ENCODE peak calls at places on chromosomes 7 and 10, in five cellular contexts. V is ovary; J is lower lobe of right lung; S is neural progenitor cell; K is CD4-positive, alpha-beta T cell. T is an unnamed sample.

GRCh38 chr10:124558339-124558685 is 96.7 kb downstream of the LHPP start:
- DNase-seq in V (no peak), J (peak), S (no peak), K (no peak), T (no peak)

GRCh38 chr10:68560916-68561691 is 967 bp downstream of the TET1 start:
- DNase-seq in V (peak), J (no peak), S (peak), K (no peak), T (no peak)

GRCh38 chr7:81367335-81367801 is 402.5 kb downstream of the HGF start:
- DNase-seq in V (no peak), J (no peak), S (no peak), K (no peak), T (no peak)

GRCh38 chr10:7649673-7650330 is 17.0 kb downstream of the ITIH5 start:
- DNase-seq in V (no peak), J (no peak), S (no peak), K (no peak), T (no peak)

GRCh38 chr7:152949790-152950189 is 190.2 kb downstream of the ACTR3B start:
- DNase-seq in V (no peak), J (no peak), S (no peak), K (no peak), T (no peak)

GRCh38 chr7:83684928-83685327 is 36.0 kb upstream of the SEMA3E start:
- DNase-seq in V (no peak), J (no peak), S (peak), K (no peak), T (no peak)

GRCh38 chr7:131530137-131530536 is 26.3 kb downstream of the PODXL start:
- DNase-seq in V (no peak), J (no peak), S (no peak), K (no peak), T (no peak)

GRCh38 chr10:11533328-11533781 is 78.1 kb downstream of the USP6NL start:
- DNase-seq in V (no peak), J (no peak), S (peak), K (no peak), T (no peak)

GRCh38 chr10:75493464-75493863 is 62.0 kb downstream of the LRMDA start:
- DNase-seq in V (no peak), J (no peak), S (no peak), K (no peak), T (no peak)

GRCh38 chr10:34967411-34967880 is 122.7 kb downstream of the CUL2 start:
- DNase-seq in V (peak), J (no peak), S (no peak), K (no peak), T (no peak)

GRCh38 chr10:52335665-52336064 is 21.6 kb downstream of the DKK1 start:
- DNase-seq in V (no peak), J (no peak), S (no peak), K (no peak), T (no peak)

GRCh38 chr7:137880432-137880831 is 33.7 kb upstream of the DGKI start:
- DNase-seq in V (no peak), J (no peak), S (no peak), K (no peak), T (no peak)

GRCh38 chr10:48926764-48927163 is 12.9 kb downstream of the LRRC18 start:
- DNase-seq in V (no peak), J (no peak), S (no peak), K (no peak), T (no peak)

GRCh38 chr10:9209105-9209798 is 1154.8 kb downstream of the GATA3 start:
- DNase-seq in V (peak), J (no peak), S (peak), K (peak), T (no peak)

GRCh38 chr10:133128126-133129081 is 31.6 kb upstream of the KNDC1 start:
- DNase-seq in V (no peak), J (peak), S (no peak), K (no peak), T (peak)

GRCh38 chr10:74334221-74334620 is 183.2 kb downstream of the ADK start:
- DNase-seq in V (no peak), J (no peak), S (no peak), K (no peak), T (no peak)

GRCh38 chr7:139829654-139830130 is 628 bp downstream of the TBXAS1 start:
- DNase-seq in V (no peak), J (no peak), S (no peak), K (no peak), T (no peak)

GRCh38 chr7:64947252-64948000 is 43.4 kb downstream of the ZNF117 start:
- DNase-seq in V (no peak), J (peak), S (peak), K (no peak), T (peak)

GRCh38 chr10:72702868-72703581 is 11.1 kb downstream of the MCU start:
- DNase-seq in V (no peak), J (no peak), S (no peak), K (no peak), T (no peak)

GRCh38 chr7:122038904-122039303 is 105.1 kb downstream of the AASS start:
- DNase-seq in V (no peak), J (no peak), S (no peak), K (no peak), T (no peak)

GRCh38 chr10:20276127-20276979 is 460.1 kb downstream of the PLXDC2 start:
- DNase-seq in V (no peak), J (no peak), S (peak), K (no peak), T (no peak)

GRCh38 chr7:151867912-151868804 is 8.8 kb downstream of the PRKAG2 start:
- DNase-seq in V (peak), J (no peak), S (no peak), K (no peak), T (no peak)

DNA sequence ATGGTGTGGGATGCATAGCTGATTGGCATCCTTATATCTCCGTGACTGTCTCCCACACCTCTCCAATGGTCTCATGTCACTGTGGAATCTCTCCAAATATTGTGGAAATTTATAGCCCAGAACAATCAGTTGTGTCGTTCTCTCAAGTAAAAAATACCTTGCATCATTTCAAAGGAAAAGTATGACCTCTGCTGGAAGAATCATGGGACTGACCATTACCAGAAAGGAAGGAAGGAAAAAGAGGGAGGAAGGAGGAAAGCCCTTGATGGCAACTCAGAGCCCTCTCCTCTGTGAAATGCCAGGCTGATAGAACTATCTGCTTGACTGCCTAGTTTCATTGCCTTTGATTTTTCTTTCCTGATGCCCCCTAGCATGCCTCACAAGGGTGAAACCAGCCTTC is 76.3 kb downstream of the FOXI2 start:
- DNase-seq in V (no peak), J (no peak), S (peak), K (no peak), T (no peak)
- TF ChIP-seq CTCF in V (peak), J (peak), S (peak), K (no peak), T (peak)

GRCh38 chr7:6165521-6166325 is 106.7 kb downstream of the CYTH3 start:
- DNase-seq in V (no peak), J (no peak), S (no peak), K (no peak), T (peak)

GRCh38 chr7:6165075-6165474 is 107.3 kb downstream of the CYTH3 start:
- DNase-seq in V (no peak), J (no peak), S (no peak), K (no peak), T (peak)

GRCh38 chr7:6163402-6163801 is 109.0 kb downstream of the CYTH3 start:
- DNase-seq in V (no peak), J (no peak), S (no peak), K (no peak), T (peak)

GRCh38 chr7:6164010-6164409 is 108.4 kb downstream of the CYTH3 start:
- DNase-seq in V (no peak), J (no peak), S (no peak), K (no peak), T (no peak)

DNA sequence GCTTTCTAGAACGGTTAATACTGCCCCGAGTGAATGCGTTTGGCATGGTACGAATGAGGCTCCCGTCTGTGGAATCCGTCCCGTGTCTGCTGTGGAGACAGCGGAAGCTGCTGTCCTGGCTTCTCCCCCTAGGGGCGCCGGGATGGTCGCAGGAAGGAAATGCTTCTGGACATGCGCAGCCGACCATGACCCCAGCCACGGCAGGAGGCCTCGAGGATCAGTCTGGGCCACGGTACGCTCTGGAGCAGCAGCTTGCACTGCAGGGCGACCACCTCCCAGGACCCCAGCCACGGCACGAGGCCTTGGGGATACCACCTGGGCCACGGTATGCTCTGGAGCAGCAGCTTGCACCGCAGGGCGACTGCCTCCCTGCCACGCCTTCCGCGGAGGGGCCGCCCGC is 107.9 kb downstream of the CYTH3 start:
- DNase-seq in V (no peak), J (no peak), S (peak), K (no peak), T (peak)
- TF ChIP-seq CTCF in V (no peak), J (no peak), S (peak), K (no peak), T (no peak)

GRCh38 chr7:116988363-116988989 is 35.2 kb downstream of the ST7 start:
- DNase-seq in V (no peak), J (no peak), S (no peak), K (no peak), T (no peak)
- TF ChIP-seq CTCF in V (no peak), J (peak), S (peak), K (peak), T (peak)

GRCh38 chr10:110534571-110534970 is 32.9 kb upstream of the SMC3 start:
- DNase-seq in V (no peak), J (no peak), S (no peak), K (no peak), T (no peak)

GRCh38 chr10:110540038-110540437 is 27.5 kb upstream of the SMC3 start:
- DNase-seq in V (no peak), J (no peak), S (no peak), K (no peak), T (no peak)

GRCh38 chr10:110531687-110532086 is 34.0 kb downstream of the DUSP5 start:
- DNase-seq in V (no peak), J (no peak), S (no peak), K (no peak), T (no peak)

GRCh38 chr10:110533149-110533548 is 34.3 kb upstream of the SMC3 start:
- DNase-seq in V (no peak), J (no peak), S (peak), K (no peak), T (no peak)

DNA sequence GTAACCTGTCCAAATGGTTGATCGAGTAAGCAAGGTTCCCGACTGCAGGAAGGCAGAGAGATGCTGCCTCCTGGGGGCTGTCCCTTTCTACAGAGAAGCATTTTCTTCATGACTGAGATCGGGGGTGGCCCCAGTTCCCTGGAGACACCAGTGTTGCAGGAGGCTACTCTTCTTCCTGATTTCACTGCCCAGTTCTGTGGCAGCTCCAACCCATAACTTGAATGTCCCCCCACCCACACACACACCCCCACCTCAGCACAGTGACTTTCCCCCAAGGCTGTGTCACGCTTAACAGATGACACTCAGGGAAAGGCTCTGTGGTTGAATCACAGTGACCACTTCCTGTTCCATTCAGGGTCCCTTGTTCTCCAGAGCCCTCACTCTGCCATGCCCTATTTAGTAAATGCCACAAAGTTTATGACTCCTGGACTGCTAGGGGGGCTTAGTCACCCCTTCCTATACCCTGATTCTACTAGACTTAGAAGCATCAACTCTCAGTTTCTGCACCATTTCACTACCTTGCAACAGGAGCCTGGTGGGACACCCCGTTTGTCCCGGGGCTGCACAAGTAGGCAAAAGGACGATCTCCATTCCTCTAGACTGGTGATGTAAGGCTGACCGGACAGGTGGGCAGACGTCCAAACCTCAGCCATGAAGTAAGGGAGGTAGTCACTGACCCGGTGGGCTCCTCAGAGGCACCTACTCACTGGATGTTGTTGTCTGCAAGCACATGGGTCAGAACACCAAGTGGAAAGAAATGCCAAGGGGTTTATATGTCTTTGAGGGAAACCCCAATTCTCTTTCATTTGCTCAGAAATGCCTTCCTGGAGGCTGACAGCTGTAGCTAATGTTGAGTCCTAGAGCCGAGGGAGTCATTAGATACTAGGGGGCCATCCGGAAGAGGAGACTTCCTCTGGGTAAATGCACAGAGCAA is 31.3 kb upstream of the SMC3 start:
- DNase-seq in V (no peak), J (peak), S (peak), K (peak), T (peak)
- TF ChIP-seq CTCF in V (no peak), J (peak), S (peak), K (peak), T (peak)

GRCh38 chr10:45001382-45002148 is 842 bp downstream of the ZNF22 start:
- DNase-seq in V (peak), J (peak), S (peak), K (peak), T (peak)
- TF ChIP-seq CTCF in V (no peak), J (no peak), S (peak), K (peak), T (peak)

GRCh38 chr7:101212014-101212413 is 5.4 kb downstream of the PLOD3 start:
- DNase-seq in V (no peak), J (no peak), S (no peak), K (no peak), T (no peak)
- TF ChIP-seq CTCF in V (no peak), J (no peak), S (no peak), K (no peak), T (no peak)

DNA sequence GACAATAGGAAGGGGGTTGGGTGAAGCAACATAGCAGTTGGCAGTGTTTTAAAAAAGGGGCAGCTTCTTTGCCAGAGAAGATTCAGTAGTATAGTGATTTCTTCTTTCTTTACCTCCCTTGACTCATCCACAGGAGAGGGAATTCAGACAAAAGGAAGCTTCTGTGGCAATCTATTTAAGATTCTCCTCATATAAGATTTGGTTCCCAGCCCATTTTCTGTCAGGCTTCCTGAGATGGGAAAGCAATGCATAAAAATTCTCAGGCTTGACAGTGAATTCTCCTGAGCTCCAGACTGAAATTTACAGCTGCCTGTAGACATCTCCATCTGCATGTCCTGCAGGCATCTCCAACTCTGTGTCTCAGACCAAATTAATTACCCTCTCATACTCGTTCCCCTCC is 72.9 kb downstream of the TSPAN12 start:
- DNase-seq in V (no peak), J (no peak), S (no peak), K (no peak), T (no peak)
- TF ChIP-seq CTCF in V (no peak), J (no peak), S (no peak), K (no peak), T (no peak)

T was measured in upper lobe of right lung.